ENCODE peak calls at places on chromosomes 12 and 14, in six cellular contexts. C is mesenchymal stem cell, P is IMR-90, R is H9, O is trophoblast cell, N is H1. E is an unnamed sample.

GRCh38 chr14:38125484-38125912 is 82.2 kb upstream of the SSTR1 start:
- DNase-seq in C (no peak), P (no peak), R (no peak), O (no peak), N (no peak), E (no peak)

GRCh38 chr14:80017796-80018195 is 193.5 kb downstream of the DIO2 start:
- DNase-seq in C (no peak), P (no peak), R (no peak), O (no peak), N (no peak), E (no peak)

GRCh38 chr14:106228541-106229158 is 702.3 kb downstream of the TMEM121 start:
- DNase-seq in C (no peak), P (no peak), R (no peak), O (no peak), N (no peak), E (no peak)

GRCh38 chr12:29024117-29024516 is 125.0 kb upstream of the FAR2 start:
- DNase-seq in C (no peak), P (no peak), R (no peak), O (no peak), N (no peak), E (no peak)

GRCh38 chr14:92573761-92574498 is 60.3 kb downstream of the RIN3 start:
- DNase-seq in C (no peak), P (no peak), R (peak), O (no peak), N (no peak), E (no peak)

GRCh38 chr12:55745361-55746146 is 2.6 kb downstream of the GDF11 start:
- DNase-seq in C (peak), P (no peak), R (peak), O (no peak), N (no peak), E (peak)

GRCh38 chr14:68589447-68590232 is 203.2 kb downstream of the ZFP36L1 start:
- DNase-seq in C (peak), P (peak), R (no peak), O (peak), N (no peak), E (no peak)

GRCh38 chr14:96189288-96189711 is 15.3 kb upstream of the BDKRB2 start:
- DNase-seq in C (peak), P (peak), R (no peak), O (no peak), N (no peak), E (no peak)

GRCh38 chr12:70052931-70053497 is 190.2 kb upstream of the CNOT2 start:
- DNase-seq in C (peak), P (peak), R (no peak), O (peak), N (no peak), E (no peak)

GRCh38 chr14:38605193-38606114 is 349.6 kb upstream of the CLEC14A start:
- DNase-seq in C (no peak), P (no peak), R (no peak), O (no peak), N (no peak), E (no peak)

GRCh38 chr14:105420141-105420975 is 731 bp downstream of the MTA1 start:
- DNase-seq in C (no peak), P (no peak), R (no peak), O (no peak), N (no peak), E (no peak)

GRCh38 chr12:24226745-24227350 is 277.4 kb upstream of the SOX5 start:
- DNase-seq in C (peak), P (peak), R (no peak), O (peak), N (no peak), E (no peak)

GRCh38 chr14:59474172-59474571 is 9.0 kb upstream of the GPR135 start:
- DNase-seq in C (no peak), P (peak), R (no peak), O (no peak), N (no peak), E (no peak)

GRCh38 chr12:103387385-103387784 is 108.4 kb downstream of the C12orf42 start:
- DNase-seq in C (no peak), P (no peak), R (no peak), O (no peak), N (no peak), E (no peak)

GRCh38 chr12:127538325-127538724 is 728.6 kb upstream of the TMEM132C start:
- DNase-seq in C (no peak), P (no peak), R (peak), O (no peak), N (no peak), E (no peak)

GRCh38 chr14:83173687-83174086 is 1640.0 kb upstream of the SEL1L start:
- DNase-seq in C (no peak), P (peak), R (no peak), O (no peak), N (no peak), E (no peak)

GRCh38 chr14:99552572-99553216 is 51.3 kb downstream of the CCDC85C start:
- DNase-seq in C (no peak), P (no peak), R (no peak), O (no peak), N (no peak), E (no peak)

GRCh38 chr12:47079894-47080724 is at the start of gene AMIGO2:
- DNase-seq in C (peak), P (peak), R (peak), O (peak), N (no peak), E (peak)

GRCh38 chr12:68349921-68350606 is 17.9 kb upstream of the MDM1 start:
- DNase-seq in C (no peak), P (no peak), R (no peak), O (no peak), N (no peak), E (no peak)

GRCh38 chr14:32507029-32507984 is 178.2 kb downstream of the AKAP6 start:
- DNase-seq in C (peak), P (peak), R (no peak), O (peak), N (no peak), E (no peak)

GRCh38 chr14:65599375-65599774 is 186.8 kb downstream of the FUT8 start:
- DNase-seq in C (peak), P (peak), R (no peak), O (no peak), N (no peak), E (no peak)

GRCh38 chr14:95097385-95097784 is 59.9 kb downstream of the DICER1 start:
- DNase-seq in C (no peak), P (peak), R (no peak), O (no peak), N (no peak), E (no peak)

DNA sequence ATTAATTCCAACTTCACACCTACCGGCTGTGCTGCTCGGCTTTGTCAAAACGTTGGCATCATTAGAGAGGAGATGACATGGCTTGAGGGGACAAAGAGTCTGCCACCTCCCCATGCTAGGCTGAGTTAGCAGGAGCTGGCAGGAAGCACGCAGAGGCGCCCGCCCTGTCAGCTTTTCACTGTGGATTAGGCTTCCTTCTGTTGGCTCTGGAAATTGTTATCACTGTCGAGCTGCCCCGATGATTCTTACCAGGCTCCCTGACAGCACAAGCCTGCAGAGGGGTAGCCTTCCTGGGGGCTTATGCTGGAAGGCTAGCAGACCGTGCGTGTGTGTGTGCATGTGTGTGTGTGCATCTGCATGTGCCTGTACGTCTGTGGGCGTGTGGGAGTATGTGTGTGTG is 491.0 kb upstream of the TBX3 start:
- DNase-seq in C (peak), P (no peak), R (no peak), O (no peak), N (no peak), E (no peak)
- H3K14ac ChIP-seq in C (no peak), P (no peak), R (no peak), O (no peak), N (no peak), E (no peak)

DNA sequence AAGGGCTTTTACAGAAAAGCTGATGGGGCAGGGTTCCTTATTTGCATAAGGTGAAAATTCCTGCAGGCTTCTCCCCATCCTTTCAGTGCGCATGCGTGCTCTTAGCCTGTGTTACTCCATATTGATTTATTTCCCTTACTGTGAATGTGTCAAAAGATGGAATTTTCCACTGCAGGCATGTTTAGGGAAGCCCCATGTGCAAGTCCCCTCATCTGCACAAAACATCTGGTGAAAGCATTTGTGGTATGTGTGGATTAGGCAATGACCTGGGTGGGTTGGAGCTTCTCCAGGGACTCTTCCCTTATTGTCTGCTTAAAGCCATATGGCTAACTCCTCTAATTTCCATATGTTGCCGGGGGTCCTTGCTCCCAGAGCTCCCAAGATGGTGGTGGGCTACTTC is 912.6 kb upstream of the LRFN5 start:
- DNase-seq in C (peak), P (no peak), R (no peak), O (no peak), N (no peak), E (no peak)
- H2BK120ac ChIP-seq in C (no peak), P (no peak), R (no peak), O (no peak), N (no peak), E (no peak)

GRCh38 chr12:25323774-25324086 is 73.0 kb upstream of the KRAS start:
- DNase-seq in C (no peak), P (no peak), R (no peak), O (no peak), N (no peak), E (no peak)
- H2AFZ ChIP-seq in C (no peak), P (peak), R (no peak), O (no peak), N (peak), E (no peak)

GRCh38 chr14:102547067-102547466 is 37.5 kb upstream of the ANKRD9 start:
- DNase-seq in C (no peak), P (no peak), R (no peak), O (no peak), N (no peak), E (no peak)

GRCh38 chr14:102545461-102546265 is 36.1 kb upstream of the ANKRD9 start:
- DNase-seq in C (peak), P (peak), R (peak), O (peak), N (no peak), E (no peak)

GRCh38 chr14:102541771-102542170 is 32.2 kb upstream of the ANKRD9 start:
- DNase-seq in C (no peak), P (no peak), R (peak), O (no peak), N (no peak), E (no peak)

GRCh38 chr14:102544034-102544744 is 34.6 kb upstream of the ANKRD9 start:
- DNase-seq in C (no peak), P (no peak), R (peak), O (peak), N (no peak), E (no peak)

GRCh38 chr14:102544745-102545460 is 35.3 kb upstream of the ANKRD9 start:
- DNase-seq in C (no peak), P (no peak), R (no peak), O (no peak), N (no peak), E (no peak)
- H3K14ac ChIP-seq in C (peak), P (no peak), R (no peak), O (peak), N (no peak), E (peak)